ENCODE peak calls at places on chromosomes 2 and 18, in four cellular contexts. Y is WERI-Rb-1, G is fibroblast of lung, C is heart left ventricle. B is an unnamed sample. For H3K9me3, the result is how much of the 10 kb centered on the place peaks cover.

GRCh38 chr18:79871481-79872091 is 73.8 kb downstream of the KCNG2 start:
- DNase-seq in Y (no peak), G (no peak), C (no peak), B (no peak)

GRCh38 chr18:21053127-21053526 is 58.5 kb downstream of the ROCK1 start:
- DNase-seq in Y (no peak), G (peak), C (no peak), B (no peak)

GRCh38 chr2:105394951-105395611 is 3.8 kb downstream of the FHL2 start:
- DNase-seq in Y (no peak), G (peak), C (peak), B (no peak)

GRCh38 chr2:190659553-190659952 is 10.7 kb downstream of the NAB1 start:
- DNase-seq in Y (no peak), G (no peak), C (no peak), B (no peak)

GRCh38 chr2:195657634-195658540 is 861 bp downstream of the SLC39A10 start:
- DNase-seq in Y (peak), G (peak), C (peak), B (peak)

GRCh38 chr2:15800489-15801329 is 139.6 kb upstream of the MYCN start:
- DNase-seq in Y (no peak), G (no peak), C (peak), B (no peak)

GRCh38 chr2:60553992-60554648 is 666 bp upstream of the BCL11A start:
- DNase-seq in Y (peak), G (peak), C (peak), B (peak)

GRCh38 chr2:30947686-30948085 is 140.4 kb upstream of the CAPN13 start:
- DNase-seq in Y (no peak), G (no peak), C (no peak), B (no peak)

GRCh38 chr2:216107760-216108159 is 1.4 kb upstream of the XRCC5 start:
- DNase-seq in Y (peak), G (peak), C (no peak), B (no peak)

GRCh38 chr18:13610517-13610916 is 115.8 kb downstream of the FAM210A start:
- DNase-seq in Y (no peak), G (no peak), C (no peak), B (no peak)

GRCh38 chr2:237214281-237214680 is 128.6 kb downstream of the COPS8 start:
- DNase-seq in Y (no peak), G (no peak), C (no peak), B (no peak)

GRCh38 chr18:35641916-35642315 is 60.4 kb downstream of the GALNT1 start:
- DNase-seq in Y (no peak), G (peak), C (no peak), B (no peak)

GRCh38 chr2:34215174-34215573 is 616.1 kb upstream of the FAM98A start:
- DNase-seq in Y (no peak), G (no peak), C (no peak), B (no peak)

GRCh38 chr2:213150315-213150951 is 979 bp downstream of the IKZF2 start:
- DNase-seq in Y (peak), G (peak), C (peak), B (no peak)

GRCh38 chr18:51537487-51537886 is 340.0 kb upstream of the MEX3C start:
- DNase-seq in Y (peak), G (peak), C (peak), B (peak)
- TF ChIP-seq CTCF in Y (peak), G (no peak), C (no peak), B (peak)

GRCh38 chr2:111031546-111032484 is 88.9 kb upstream of the BCL2L11 start:
- DNase-seq in Y (no peak), G (no peak), C (peak), B (no peak)

GRCh38 chr2:111039984-111040383 is 80.7 kb upstream of the BCL2L11 start:
- DNase-seq in Y (no peak), G (no peak), C (no peak), B (no peak)

GRCh38 chr2:111032721-111033532 is 87.8 kb upstream of the BCL2L11 start:
- DNase-seq in Y (no peak), G (peak), C (no peak), B (no peak)

GRCh38 chr2:111037136-111037535 is 83.6 kb upstream of the BCL2L11 start:
- DNase-seq in Y (no peak), G (no peak), C (no peak), B (no peak)

DNA sequence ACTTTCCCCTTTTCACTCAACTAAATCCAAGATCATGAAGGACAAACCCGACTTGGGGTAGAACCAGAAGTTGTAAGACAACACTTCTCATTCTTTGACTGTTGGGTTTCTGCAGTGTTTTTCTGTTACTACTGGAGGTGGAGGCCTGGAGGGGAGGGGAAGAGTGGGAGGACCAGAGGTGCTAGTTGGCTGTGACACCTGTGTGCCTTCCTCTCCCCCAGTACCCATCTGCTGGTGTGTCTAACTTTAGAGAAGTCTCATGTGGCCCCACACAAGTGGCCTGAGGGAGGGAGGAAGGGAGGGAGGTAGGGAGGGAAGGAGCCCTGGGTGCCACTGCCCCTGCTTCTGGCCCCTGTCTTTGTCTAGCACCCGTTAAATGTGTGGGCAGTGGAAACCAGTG is 84.7 kb upstream of the BCL2L11 start:
- DNase-seq in Y (no peak), G (no peak), C (no peak), B (no peak)
- H3K4me3 ChIP-seq in Y (no peak), G (no peak), C (no peak), B (no peak)

DNA sequence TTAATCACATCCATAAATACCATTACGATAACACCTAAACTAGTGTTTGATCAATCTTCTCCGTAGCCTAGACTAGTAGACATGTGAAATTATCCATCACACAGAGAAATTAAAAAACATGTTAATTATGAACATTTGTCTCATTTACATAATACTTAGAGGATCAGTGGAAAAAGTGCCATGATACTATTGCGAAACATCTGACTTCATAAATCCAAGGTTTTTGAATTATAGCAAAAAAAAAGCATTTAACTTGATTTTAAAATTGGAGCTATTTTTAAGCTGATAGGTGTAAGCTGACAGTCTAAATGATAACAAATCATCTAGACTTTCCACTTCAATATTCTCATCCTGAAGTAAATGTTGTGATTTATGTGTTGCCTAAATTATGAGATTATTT is 51.6 kb downstream of the CBLN2 start:
- DNase-seq in Y (no peak), G (no peak), C (no peak), B (no peak)
- H3K9me3 ChIP-seq in Y (under half), G (under half), C (under half), B (under half)

GRCh38 chr2:174158003-174158402 is 90.3 kb downstream of the OLA1 start:
- DNase-seq in Y (peak), G (no peak), C (no peak), B (peak)
- TF ChIP-seq CTCF in Y (peak), G (peak), C (peak), B (peak)

GRCh38 chr18:63238711-63239110 is 80.9 kb downstream of the BCL2 start:
- DNase-seq in Y (no peak), G (peak), C (no peak), B (no peak)

GRCh38 chr18:63236417-63236816 is 83.2 kb downstream of the BCL2 start:
- DNase-seq in Y (no peak), G (no peak), C (peak), B (no peak)

GRCh38 chr18:63237486-63237885 is 82.1 kb downstream of the BCL2 start:
- DNase-seq in Y (no peak), G (peak), C (no peak), B (no peak)

GRCh38 chr18:63237911-63238710 is 81.5 kb downstream of the BCL2 start:
- DNase-seq in Y (no peak), G (peak), C (peak), B (no peak)

DNA sequence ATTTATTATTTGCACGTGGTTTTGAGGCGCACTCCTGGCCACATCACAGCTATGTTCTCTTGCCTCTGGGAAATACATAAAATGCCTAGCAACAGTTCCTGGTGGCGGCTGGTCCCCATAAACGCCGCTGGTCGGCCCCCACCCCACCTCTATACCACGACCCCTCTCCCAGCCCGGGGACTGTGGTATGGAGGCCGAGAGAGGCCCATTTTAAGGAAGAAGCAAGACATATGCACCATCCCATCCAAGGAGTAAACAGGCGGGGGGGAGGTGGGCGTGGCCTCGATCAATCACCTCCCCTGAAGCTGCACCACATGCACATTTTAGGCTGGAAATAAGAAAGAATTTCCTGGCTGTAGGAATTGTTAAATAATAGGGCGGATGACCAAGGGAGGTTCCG is 82.6 kb downstream of the BCL2 start:
- DNase-seq in Y (no peak), G (no peak), C (peak), B (no peak)
- H3K4me3 ChIP-seq in Y (no peak), G (no peak), C (no peak), B (no peak)

GRCh38 chr2:145412155-145412554 is 892.2 kb upstream of the ZEB2 start:
- DNase-seq in Y (no peak), G (no peak), C (no peak), B (no peak)

GRCh38 chr2:145413261-145413660 is 893.3 kb upstream of the ZEB2 start:
- DNase-seq in Y (no peak), G (no peak), C (no peak), B (no peak)

GRCh38 chr2:145408980-145409379 is 889.1 kb upstream of the ZEB2 start:
- DNase-seq in Y (no peak), G (peak), C (no peak), B (no peak)

GRCh38 chr2:145411493-145411892 is 891.6 kb upstream of the ZEB2 start:
- DNase-seq in Y (no peak), G (no peak), C (no peak), B (no peak)

GRCh38 chr2:145410096-145410495 is 890.2 kb upstream of the ZEB2 start:
- DNase-seq in Y (no peak), G (no peak), C (no peak), B (no peak)
- H3K9me3 ChIP-seq in Y (under half), G (under half), C (under half), B (under half)

GRCh38 chr2:154439156-154439555 is 259.3 kb upstream of the KCNJ3 start:
- DNase-seq in Y (no peak), G (no peak), C (no peak), B (no peak)
- TF ChIP-seq CTCF in Y (no peak), G (no peak), C (no peak), B (no peak)

GRCh38 chr2:69754633-69755032 is 12.7 kb downstream of the ANXA4 start:
- DNase-seq in Y (no peak), G (no peak), C (no peak), B (no peak)
- H3K4me3 ChIP-seq in Y (no peak), G (no peak), C (no peak), B (no peak)

B was measured in BE2C.